ENCODE peak calls at places on chromosomes 16 and 17, in eight cellular contexts. H is cardiac muscle cell; P is endodermal cell; M is T-helper 17 cell; T is CD4-positive, alpha-beta T cell; X is PC-3; N is transverse colon; O is psoas muscle. Y is an unnamed sample. For H3K9me3, the result is how much of the 10 kb centered on the place peaks cover.

GRCh38 chr17:74245145-74245817 is 28.8 kb upstream of the DNAI2 start:
- DNase-seq in H (no peak), P (peak), M (no peak), T (no peak), X (no peak), N (no peak), O (no peak), Y (no peak)

GRCh38 chr17:82077617-82078358 is 12.2 kb upstream of the DUS1L start:
- DNase-seq in H (peak), P (peak), M (no peak), T (no peak), X (no peak), N (no peak), O (peak), Y (no peak)

GRCh38 chr17:67258836-67259468 is 14.0 kb upstream of the HELZ start:
- DNase-seq in H (no peak), P (peak), M (no peak), T (no peak), X (no peak), N (peak), O (no peak), Y (no peak)

GRCh38 chr16:72877374-72878028 is 170.4 kb downstream of the ZFHX3 start:
- DNase-seq in H (peak), P (peak), M (no peak), T (no peak), X (peak), N (no peak), O (no peak), Y (no peak)

GRCh38 chr16:14510939-14511797 is 118.9 kb downstream of the PARN start:
- DNase-seq in H (peak), P (no peak), M (no peak), T (no peak), X (peak), N (no peak), O (no peak), Y (no peak)

GRCh38 chr16:16868727-16869126 is 489.8 kb downstream of the NPIPA7 start:
- DNase-seq in H (no peak), P (no peak), M (no peak), T (no peak), X (no peak), N (no peak), O (no peak), Y (no peak)

GRCh38 chr16:27840311-27841060 is 223.0 kb downstream of the GSG1L start:
- DNase-seq in H (no peak), P (peak), M (no peak), T (no peak), X (no peak), N (no peak), O (no peak), Y (no peak)

GRCh38 chr16:24825696-24826095 is 20.1 kb upstream of the SLC5A11 start:
- DNase-seq in H (no peak), P (peak), M (no peak), T (no peak), X (no peak), N (no peak), O (no peak), Y (no peak)

GRCh38 chr16:78415669-78416068 is 316.2 kb downstream of the WWOX start:
- DNase-seq in H (no peak), P (peak), M (no peak), T (no peak), X (no peak), N (no peak), O (no peak), Y (no peak)

GRCh38 chr17:65401581-65401980 is 159.9 kb downstream of the AXIN2 start:
- DNase-seq in H (no peak), P (no peak), M (no peak), T (no peak), X (peak), N (no peak), O (no peak), Y (no peak)

GRCh38 chr17:73705594-73705993 is 61.3 kb upstream of the SDK2 start:
- DNase-seq in H (peak), P (no peak), M (no peak), T (no peak), X (peak), N (no peak), O (peak), Y (no peak)

GRCh38 chr17:31724026-31724425 is 135.0 kb downstream of the COPRS start:
- DNase-seq in H (peak), P (no peak), M (no peak), T (no peak), X (no peak), N (no peak), O (no peak), Y (no peak)

GRCh38 chr16:11708421-11708820 is 34.2 kb downstream of the TXNDC11 start:
- DNase-seq in H (peak), P (no peak), M (no peak), T (no peak), X (no peak), N (no peak), O (no peak), Y (no peak)

GRCh38 chr17:83161298-83162034 is 82.1 kb downstream of the METRNL start:
- DNase-seq in H (peak), P (peak), M (no peak), T (no peak), X (peak), N (no peak), O (no peak), Y (peak)

GRCh38 chr17:76000016-76000754 is 470 bp upstream of the CDK3 start:
- DNase-seq in H (peak), P (peak), M (peak), T (peak), X (peak), N (peak), O (no peak), Y (peak)

GRCh38 chr17:34603974-34604373 is 24.6 kb downstream of the TMEM132E start:
- DNase-seq in H (no peak), P (no peak), M (no peak), T (no peak), X (no peak), N (no peak), O (no peak), Y (no peak)

GRCh38 chr17:29619251-29619650 is 3.5 kb downstream of the CORO6 start:
- DNase-seq in H (peak), P (peak), M (no peak), T (no peak), X (no peak), N (no peak), O (peak), Y (no peak)

GRCh38 chr16:57462209-57462977 is at the start of gene POLR2C:
- DNase-seq in H (peak), P (peak), M (peak), T (peak), X (peak), N (peak), O (peak), Y (peak)

GRCh38 chr16:49619811-49620157 is 236.1 kb downstream of the ZNF423 start:
- DNase-seq in H (no peak), P (peak), M (no peak), T (no peak), X (no peak), N (no peak), O (no peak), Y (no peak)

GRCh38 chr17:43917348-43918025 is 10.2 kb upstream of the MPP2 start:
- DNase-seq in H (peak), P (peak), M (peak), T (no peak), X (no peak), N (peak), O (peak), Y (peak)

GRCh38 chr16:89452241-89452640 is 38.1 kb downstream of the ANKRD11 start:
- DNase-seq in H (no peak), P (no peak), M (no peak), T (no peak), X (no peak), N (no peak), O (no peak), Y (no peak)

GRCh38 chr16:89325861-89326471 is 108.5 kb downstream of the ZNF778 start:
- DNase-seq in H (peak), P (no peak), M (no peak), T (no peak), X (peak), N (peak), O (no peak), Y (no peak)

GRCh38 chr16:10754941-10755340 is 11.3 kb downstream of the NUBP1 start:
- DNase-seq in H (peak), P (no peak), M (no peak), T (no peak), X (peak), N (no peak), O (no peak), Y (no peak)

GRCh38 chr17:76075364-76076099 is 951 bp downstream of the GALR2 start:
- DNase-seq in H (no peak), P (peak), M (no peak), T (no peak), X (no peak), N (no peak), O (no peak), Y (no peak)

GRCh38 chr17:65588194-65588808 is 26.9 kb upstream of the AXIN2 start:
- DNase-seq in H (no peak), P (peak), M (no peak), T (no peak), X (peak), N (peak), O (no peak), Y (no peak)

GRCh38 chr16:80674884-80675283 is 129.5 kb downstream of the CDYL2 start:
- DNase-seq in H (no peak), P (no peak), M (no peak), T (no peak), X (no peak), N (no peak), O (no peak), Y (no peak)

GRCh38 chr16:66741971-66742396 is 9.4 kb downstream of the DYNC1LI2 start:
- DNase-seq in H (peak), P (no peak), M (no peak), T (no peak), X (no peak), N (no peak), O (no peak), Y (no peak)
- H3K9me3 ChIP-seq in H (under half), P (under half), M (under half), T (under half), X (under half), N (under half), O (under half), Y (under half)

GRCh38 chr16:88286301-88286923 is 96.3 kb upstream of the ZNF469 start:
- DNase-seq in H (no peak), P (no peak), M (no peak), T (no peak), X (no peak), N (no peak), O (peak), Y (no peak)

GRCh38 chr16:88285514-88285822 is 97.3 kb upstream of the ZNF469 start:
- DNase-seq in H (no peak), P (no peak), M (no peak), T (no peak), X (no peak), N (no peak), O (no peak), Y (no peak)

GRCh38 chr16:88289001-88289400 is 93.8 kb upstream of the ZNF469 start:
- DNase-seq in H (no peak), P (no peak), M (no peak), T (no peak), X (no peak), N (no peak), O (no peak), Y (no peak)

GRCh38 chr16:88288303-88288702 is 94.5 kb upstream of the ZNF469 start:
- DNase-seq in H (no peak), P (no peak), M (no peak), T (no peak), X (no peak), N (no peak), O (no peak), Y (no peak)

GRCh38 chr16:88287219-88287618 is 95.5 kb upstream of the ZNF469 start:
- DNase-seq in H (no peak), P (peak), M (no peak), T (no peak), X (peak), N (no peak), O (no peak), Y (peak)
- H3K9me3 ChIP-seq in H (under half), P (under half), M (under half), T (under half), X (under half), N (under half), O (under half), Y (under half)

GRCh38 chr16:35310999-35311398 is 1851.6 kb downstream of the TP53TG3F start:
- DNase-seq in H (no peak), P (no peak), M (no peak), T (no peak), X (no peak), N (no peak), O (no peak), Y (no peak)

GRCh38 chr16:35314298-35314697 is 1854.9 kb downstream of the TP53TG3F start:
- DNase-seq in H (no peak), P (no peak), M (no peak), T (no peak), X (no peak), N (no peak), O (no peak), Y (no peak)

GRCh38 chr16:35308674-35309073 is 1849.3 kb downstream of the TP53TG3F start:
- DNase-seq in H (no peak), P (no peak), M (no peak), T (no peak), X (no peak), N (no peak), O (no peak), Y (no peak)

GRCh38 chr16:35306915-35307314 is 1847.5 kb downstream of the TP53TG3F start:
- DNase-seq in H (no peak), P (no peak), M (no peak), T (no peak), X (peak), N (no peak), O (no peak), Y (no peak)

GRCh38 chr16:35311475-35311874 is 1852.1 kb downstream of the TP53TG3F start:
- DNase-seq in H (no peak), P (no peak), M (no peak), T (no peak), X (no peak), N (no peak), O (no peak), Y (no peak)
- H3K9me3 ChIP-seq in H (under half), P (half or more), M (under half), T (under half), X (under half), N (under half), O (under half), Y (under half)

DNA sequence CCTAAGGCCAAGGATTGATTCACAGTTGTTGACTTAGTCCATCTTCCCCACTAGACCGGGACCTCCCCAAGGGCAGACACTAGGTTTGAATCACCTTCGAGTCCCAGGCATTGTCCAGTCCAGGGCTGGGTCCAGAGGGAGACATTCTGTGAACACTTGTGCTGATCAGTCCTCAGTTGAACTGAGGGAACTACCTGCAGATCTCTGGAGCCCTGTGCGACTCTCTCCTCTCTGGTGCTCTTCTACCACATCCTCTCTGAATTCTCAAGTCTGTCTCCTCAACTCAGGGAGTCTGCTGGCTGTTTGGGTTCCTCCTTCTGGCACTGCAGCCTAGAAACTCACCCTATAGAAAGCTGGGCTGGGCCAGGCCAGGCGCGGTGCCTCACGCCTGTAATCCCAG is 10.8 kb downstream of the ZNF232 start:
- DNase-seq in H (no peak), P (no peak), M (no peak), T (no peak), X (no peak), N (no peak), O (no peak), Y (no peak)
- H3K9me3 ChIP-seq in H (under half), P (under half), M (under half), T (under half), X (under half), N (under half), O (under half), Y (under half)